ENCODE peak calls at places on chromosomes 16 and 17, in nine cellular contexts. C is LNCaP clone FGC, Z is lung, W is upper lobe of right lung, F is RWPE1, Q is nephron progenitor cell, X is HFF-Myc, R is A549, H is neural progenitor cell. S is an unnamed sample.

GRCh38 chr17:77854759-77855745 is 103.5 kb upstream of the TNRC6C start:
- DNase-seq in C (no peak), Z (no peak), W (peak), F (no peak), Q (no peak), X (no peak), R (no peak), H (no peak), S (no peak)

GRCh38 chr17:80068301-80069160 is 32.1 kb downstream of the CCDC40 start:
- DNase-seq in C (peak), Z (no peak), W (no peak), F (no peak), Q (no peak), X (no peak), R (no peak), H (no peak), S (no peak)

GRCh38 chr16:50609049-50609832 is 61.0 kb downstream of the NKD1 start:
- DNase-seq in C (no peak), Z (no peak), W (no peak), F (no peak), Q (no peak), X (no peak), R (no peak), H (no peak), S (no peak)

GRCh38 chr16:79665970-79666369 is 65.4 kb upstream of the MAF start:
- DNase-seq in C (no peak), Z (no peak), W (no peak), F (no peak), Q (no peak), X (no peak), R (no peak), H (no peak), S (no peak)

GRCh38 chr17:332558-333322 is 19.9 kb downstream of the RPH3AL start:
- DNase-seq in C (no peak), Z (no peak), W (peak), F (no peak), Q (no peak), X (no peak), R (no peak), H (no peak), S (no peak)

GRCh38 chr17:36673637-36674277 is 72.4 kb downstream of the MRM1 start:
- DNase-seq in C (no peak), Z (no peak), W (no peak), F (no peak), Q (no peak), X (no peak), R (no peak), H (no peak), S (no peak)

GRCh38 chr17:56893503-56893902 is 20.3 kb downstream of the TRIM25 start:
- DNase-seq in C (no peak), Z (no peak), W (no peak), F (no peak), Q (no peak), X (no peak), R (no peak), H (no peak), S (no peak)

GRCh38 chr17:3804503-3804931 is 3.5 kb upstream of the ITGAE start:
- DNase-seq in C (no peak), Z (no peak), W (no peak), F (no peak), Q (no peak), X (no peak), R (no peak), H (no peak), S (peak)

GRCh38 chr16:85136705-85137322 is 24.5 kb upstream of the CIBAR2 start:
- DNase-seq in C (peak), Z (peak), W (peak), F (peak), Q (no peak), X (no peak), R (no peak), H (no peak), S (no peak)

GRCh38 chr17:20074489-20074888 is 65.3 kb downstream of the SPECC1 start:
- DNase-seq in C (no peak), Z (no peak), W (no peak), F (no peak), Q (no peak), X (no peak), R (no peak), H (no peak), S (no peak)

GRCh38 chr17:71905632-71906031 is 215.2 kb upstream of the SOX9 start:
- DNase-seq in C (no peak), Z (no peak), W (no peak), F (no peak), Q (no peak), X (no peak), R (no peak), H (no peak), S (no peak)

GRCh38 chr17:59565959-59566324 is 532 bp downstream of the DHX40 start:
- DNase-seq in C (peak), Z (peak), W (peak), F (peak), Q (peak), X (peak), R (peak), H (peak), S (peak)

GRCh38 chr16:66515543-66516171 is 34.3 kb downstream of the TK2 start:
- DNase-seq in C (no peak), Z (no peak), W (no peak), F (no peak), Q (no peak), X (no peak), R (peak), H (no peak), S (no peak)

GRCh38 chr17:3636154-3636907 is at the start of the genes CTNS and SHPK:
- DNase-seq in C (peak), Z (peak), W (peak), F (peak), Q (peak), X (peak), R (peak), H (peak), S (peak)

GRCh38 chr16:69143116-69143515 is 10.7 kb downstream of the UTP4 start:
- DNase-seq in C (no peak), Z (no peak), W (no peak), F (no peak), Q (no peak), X (no peak), R (peak), H (peak), S (no peak)

GRCh38 chr17:13704333-13704732 is 102.6 kb upstream of the HS3ST3A1 start:
- DNase-seq in C (no peak), Z (no peak), W (no peak), F (peak), Q (no peak), X (no peak), R (no peak), H (no peak), S (no peak)

GRCh38 chr16:86584071-86584685 is 5.8 kb downstream of the FOXL1 start:
- DNase-seq in C (no peak), Z (no peak), W (no peak), F (no peak), Q (no peak), X (no peak), R (no peak), H (no peak), S (no peak)

GRCh38 chr17:61397086-61397842 is 2.4 kb upstream of the TBX2 start:
- DNase-seq in C (no peak), Z (no peak), W (peak), F (no peak), Q (peak), X (no peak), R (no peak), H (peak), S (no peak)
- TF ChIP-seq CTCF in C (no peak), Z (no peak), W (no peak), F (no peak), Q (no peak), X (no peak), R (no peak), H (peak), S (no peak)

GRCh38 chr16:77403732-77404131 is 31.1 kb downstream of the ADAMTS18 start:
- DNase-seq in C (no peak), Z (no peak), W (no peak), F (no peak), Q (no peak), X (no peak), R (no peak), H (no peak), S (no peak)

GRCh38 chr16:77408607-77409006 is 26.2 kb downstream of the ADAMTS18 start:
- DNase-seq in C (no peak), Z (no peak), W (no peak), F (no peak), Q (no peak), X (no peak), R (no peak), H (no peak), S (no peak)

GRCh38 chr16:77409311-77409710 is 25.5 kb downstream of the ADAMTS18 start:
- DNase-seq in C (no peak), Z (no peak), W (no peak), F (no peak), Q (peak), X (no peak), R (no peak), H (no peak), S (no peak)

GRCh38 chr16:77404823-77405222 is 30.0 kb downstream of the ADAMTS18 start:
- DNase-seq in C (no peak), Z (no peak), W (no peak), F (no peak), Q (no peak), X (no peak), R (no peak), H (peak), S (no peak)

DNA sequence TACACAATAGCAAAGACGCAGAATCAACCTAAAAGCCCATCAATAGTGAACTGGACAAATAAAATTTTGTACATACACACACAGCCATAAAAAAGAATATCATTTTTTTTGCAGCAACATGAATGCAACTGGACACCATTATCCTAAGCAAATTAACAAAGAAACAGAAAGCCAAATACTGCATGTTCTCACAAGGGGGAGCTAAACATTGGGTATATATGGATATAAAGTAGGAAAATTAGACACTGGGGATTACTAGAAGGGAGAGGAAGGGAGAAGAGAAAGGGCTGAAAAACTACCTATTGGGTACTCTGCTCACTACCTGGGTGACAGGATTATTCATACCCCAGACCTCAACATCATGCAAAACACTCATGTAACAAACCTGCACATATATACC is 28.2 kb downstream of the ADAMTS18 start:
- DNase-seq in C (no peak), Z (no peak), W (no peak), F (no peak), Q (no peak), X (no peak), R (no peak), H (no peak), S (no peak)
- TF ChIP-seq CTCF in C (peak), Z (no peak), W (no peak), F (no peak), Q (no peak), X (peak), R (no peak), H (peak), S (no peak)

GRCh38 chr16:59047114-59047513 is 313.0 kb upstream of the GOT2 start:
- DNase-seq in C (no peak), Z (no peak), W (no peak), F (no peak), Q (no peak), X (no peak), R (no peak), H (peak), S (no peak)
- TF ChIP-seq CTCF in C (no peak), Z (no peak), W (no peak), F (no peak), Q (no peak), X (no peak), R (no peak), H (peak), S (no peak)

DNA sequence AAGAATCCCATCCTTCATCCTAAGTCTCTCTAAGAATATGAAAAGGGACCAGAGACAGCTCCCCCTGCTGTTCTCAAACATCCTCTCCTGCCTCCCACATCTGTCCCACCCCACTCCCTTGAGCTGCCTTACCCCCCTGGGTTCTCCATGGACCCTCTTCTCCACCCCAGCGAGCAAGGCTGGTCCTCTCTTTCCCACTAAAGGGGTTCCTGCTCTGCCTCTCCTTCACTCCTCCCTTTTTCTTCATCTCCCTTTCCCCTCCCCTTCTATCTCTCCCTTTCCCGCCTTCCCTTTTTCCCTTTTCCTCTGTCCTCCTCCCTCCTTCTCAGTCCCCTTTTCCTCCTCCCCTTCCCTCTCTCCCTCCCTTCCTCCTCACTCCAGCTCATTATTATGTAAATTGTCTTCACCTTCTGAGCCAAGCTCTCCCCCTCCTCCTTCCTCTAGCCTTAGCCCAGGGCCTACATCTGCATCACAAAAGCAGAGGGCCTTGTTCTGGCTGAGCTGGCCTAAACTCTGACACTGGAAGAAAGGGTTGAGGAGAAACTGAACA is 90.0 kb downstream of the GNAO1 start:
- DNase-seq in C (no peak), Z (no peak), W (no peak), F (peak), Q (no peak), X (no peak), R (peak), H (peak), S (no peak)
- TF ChIP-seq CTCF in C (peak), Z (no peak), W (peak), F (no peak), Q (peak), X (peak), R (peak), H (peak), S (no peak)

GRCh38 chr16:24539850-24540484 is 601 bp downstream of the RBBP6 start:
- DNase-seq in C (no peak), Z (peak), W (peak), F (peak), Q (peak), X (no peak), R (no peak), H (peak), S (no peak)

GRCh38 chr16:24540575-24541240 is 1.3 kb downstream of the RBBP6 start:
- DNase-seq in C (no peak), Z (no peak), W (no peak), F (peak), Q (no peak), X (no peak), R (no peak), H (peak), S (peak)

GRCh38 chr16:24538756-24539294 is 541 bp upstream of the RBBP6 start:
- DNase-seq in C (peak), Z (no peak), W (no peak), F (no peak), Q (no peak), X (peak), R (peak), H (no peak), S (no peak)

GRCh38 chr16:24537474-24538337 is 1.7 kb upstream of the RBBP6 start:
- DNase-seq in C (no peak), Z (no peak), W (no peak), F (no peak), Q (no peak), X (no peak), R (peak), H (no peak), S (no peak)

GRCh38 chr16:24539295-24539849 is at the start of gene RBBP6:
- DNase-seq in C (peak), Z (peak), W (peak), F (peak), Q (peak), X (peak), R (peak), H (peak), S (peak)
- TF ChIP-seq CTCF in C (peak), Z (peak), W (peak), F (peak), Q (no peak), X (peak), R (peak), H (peak), S (peak)

GRCh38 chr16:54204756-54205155 is 81.8 kb downstream of the IRX3 start:
- DNase-seq in C (no peak), Z (no peak), W (no peak), F (no peak), Q (no peak), X (no peak), R (no peak), H (no peak), S (no peak)
- TF ChIP-seq CTCF in C (no peak), Z (no peak), W (no peak), F (no peak), Q (no peak), X (no peak), R (no peak), H (no peak), S (no peak)